ENCODE peak calls at places on chromosomes 7 and 10, in seven cellular contexts. S is RWPE1, U is fibroblast of mammary gland, W is type B pancreatic cell, V is progenitor cell of endocrine pancreas, C is HFFc6, G is GM12865. T is an unnamed sample.

GRCh38 chr7:151003572-151003971 is 12.8 kb downstream of the NOS3 start:
- DNase-seq in S (no peak), G (no peak), V (no peak), U (no peak), C (no peak), W (no peak), T (no peak)

GRCh38 chr10:36451391-36451790 is 674.0 kb upstream of the ANKRD30A start:
- DNase-seq in C (no peak), S (no peak), V (no peak), W (no peak), G (no peak), U (no peak), T (no peak)

GRCh38 chr7:136302049-136302448 is 324.9 kb upstream of the MTPN start:
- DNase-seq in C (no peak), S (no peak), G (no peak), V (no peak), W (no peak), U (no peak), T (no peak)

GRCh38 chr7:132776105-132776504 is 199.8 kb upstream of the PLXNA4 start:
- DNase-seq in W (no peak), S (no peak), U (no peak), C (no peak), G (no peak), V (no peak), T (no peak)

GRCh38 chr10:76432274-76433012 is 1001.0 kb downstream of the LRMDA start:
- DNase-seq in U (peak), S (peak), V (no peak), C (peak), W (no peak), G (no peak), T (no peak)

GRCh38 chr7:27160546-27161213 is 4.2 kb upstream of the HOXA7 start:
- DNase-seq in U (peak), V (peak), C (peak), W (peak), S (no peak), G (peak), T (peak)

GRCh38 chr7:27364344-27364758 is 121.7 kb downstream of the EVX1 start:
- DNase-seq in W (no peak), C (peak), V (no peak), G (no peak), S (peak), U (peak), T (no peak)

GRCh38 chr10:44934416-44935200 is 23.5 kb downstream of the TMEM72 start:
- DNase-seq in V (no peak), S (no peak), C (no peak), U (peak), W (peak), G (no peak), T (no peak)

GRCh38 chr10:30434273-30435067 is 486 bp downstream of the MAP3K8 start:
- DNase-seq in C (peak), S (no peak), G (peak), U (peak), W (peak), V (peak), T (peak)

GRCh38 chr7:157158400-157158799 is 19.7 kb downstream of the UBE3C start:
- DNase-seq in C (no peak), V (no peak), G (no peak), W (no peak), S (no peak), U (no peak), T (no peak)

GRCh38 chr7:157521752-157522151 is 184.9 kb downstream of the DNAJB6 start:
- DNase-seq in W (peak), C (no peak), U (no peak), G (no peak), S (no peak), V (peak), T (no peak)

GRCh38 chr7:16652888-16653287 is 6.9 kb downstream of the BZW2 start:
- DNase-seq in U (no peak), V (no peak), S (peak), G (no peak), W (no peak), C (no peak), T (no peak)

GRCh38 chr7:44665531-44666213 is 59.2 kb downstream of the OGDH start:
- DNase-seq in U (peak), W (no peak), S (no peak), C (peak), G (no peak), V (no peak), T (no peak)

GRCh38 chr10:131858583-131859340 is 42.0 kb upstream of the PPP2R2D start:
- DNase-seq in S (no peak), V (no peak), G (no peak), U (no peak), C (no peak), W (peak), T (no peak)

GRCh38 chr10:33473688-33474087 is 139.2 kb upstream of the NRP1 start:
- DNase-seq in U (no peak), V (no peak), G (no peak), W (no peak), S (no peak), C (no peak), T (no peak)

GRCh38 chr10:86364551-86365345 is 1.8 kb downstream of the GRID1 start:
- DNase-seq in C (no peak), G (no peak), V (peak), W (no peak), U (no peak), S (no peak), T (peak)

GRCh38 chr10:78963074-78964034 is 105.4 kb upstream of the ZMIZ1 start:
- DNase-seq in G (no peak), U (no peak), W (no peak), C (no peak), V (no peak), S (no peak), T (peak)

GRCh38 chr10:126001579-126001978 is 105.2 kb downstream of the FANK1 start:
- DNase-seq in V (no peak), G (no peak), C (no peak), W (no peak), S (no peak), U (no peak), T (no peak)

GRCh38 chr7:68041559-68041958 is 1044.9 kb downstream of the TYW1 start:
- DNase-seq in W (no peak), C (no peak), G (no peak), V (no peak), S (no peak), U (no peak), T (no peak)

GRCh38 chr10:96665306-96665705 is 55.0 kb downstream of the PIK3AP1 start:
- DNase-seq in G (no peak), W (no peak), U (peak), C (peak), S (no peak), V (no peak), T (no peak)

GRCh38 chr7:15457959-15458955 is 103.6 kb downstream of the AGMO start:
- DNase-seq in W (no peak), C (peak), V (no peak), U (no peak), G (no peak), S (no peak), T (no peak)

GRCh38 chr10:46288601-46289206 is 1.9 kb downstream of the ANTXRL start:
- DNase-seq in W (no peak), C (no peak), V (no peak), U (no peak), S (no peak), G (no peak), T (no peak)

GRCh38 chr7:34057956-34058355 is 152.6 kb downstream of the BMPER start:
- DNase-seq in C (no peak), U (no peak), G (no peak), V (no peak), W (no peak), S (no peak), T (no peak)

GRCh38 chr10:92031580-92031979 is 108.0 kb downstream of the BTAF1 start:
- DNase-seq in S (no peak), G (no peak), W (no peak), C (no peak), U (no peak), V (no peak), T (no peak)

GRCh38 chr7:81030472-81030871 is 111.6 kb upstream of the SEMA3C start:
- DNase-seq in U (no peak), V (no peak), C (no peak), G (no peak), W (no peak), S (no peak), T (no peak)
- TF ChIP-seq CTCF in U (no peak), V (no peak), C (no peak), G (no peak), W (no peak), S (no peak), T (no peak)

GRCh38 chr7:113404245-113404644 is 285.9 kb upstream of the SMIM30 start:
- DNase-seq in W (no peak), U (peak), C (no peak), G (peak), S (no peak), V (no peak), T (peak)
- TF ChIP-seq CTCF in W (peak), U (peak), C (peak), G (peak), S (no peak), V (peak), T (peak)

DNA sequence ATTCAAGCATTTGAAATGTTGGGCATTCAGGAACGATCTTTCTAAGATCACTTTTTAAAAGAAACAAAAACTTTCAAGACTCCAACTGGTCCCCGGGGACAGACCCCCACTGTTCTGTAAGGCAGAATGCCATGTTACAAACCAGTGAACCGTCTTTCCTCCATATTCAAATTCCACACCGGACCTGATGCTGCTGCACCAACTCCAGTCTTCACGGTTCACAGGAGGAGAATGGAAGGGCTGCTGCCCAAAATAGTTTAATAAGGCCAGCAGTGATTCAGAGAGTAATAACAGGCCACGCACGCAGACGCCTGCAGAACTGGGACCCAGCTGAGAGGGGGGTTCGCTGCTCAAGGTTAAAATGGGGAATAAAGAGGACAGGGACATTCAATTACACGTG is 47.2 kb downstream of the OSBPL3 start:
- DNase-seq in U (no peak), C (no peak), V (no peak), S (no peak), G (peak), W (no peak), T (no peak)
- TF ChIP-seq CTCF in U (no peak), C (no peak), V (no peak), S (no peak), G (no peak), W (no peak), T (no peak)

GRCh38 chr10:31466313-31466712 is 147.3 kb downstream of the ZEB1 start:
- DNase-seq in G (no peak), C (no peak), V (no peak), W (no peak), S (no peak), U (no peak), T (no peak)

GRCh38 chr10:31464552-31464951 is 145.5 kb downstream of the ZEB1 start:
- DNase-seq in V (no peak), C (no peak), G (no peak), S (no peak), U (no peak), W (no peak), T (no peak)

GRCh38 chr10:31468536-31468859 is 149.5 kb downstream of the ZEB1 start:
- DNase-seq in G (no peak), V (no peak), U (no peak), S (no peak), C (no peak), W (no peak), T (no peak)

DNA sequence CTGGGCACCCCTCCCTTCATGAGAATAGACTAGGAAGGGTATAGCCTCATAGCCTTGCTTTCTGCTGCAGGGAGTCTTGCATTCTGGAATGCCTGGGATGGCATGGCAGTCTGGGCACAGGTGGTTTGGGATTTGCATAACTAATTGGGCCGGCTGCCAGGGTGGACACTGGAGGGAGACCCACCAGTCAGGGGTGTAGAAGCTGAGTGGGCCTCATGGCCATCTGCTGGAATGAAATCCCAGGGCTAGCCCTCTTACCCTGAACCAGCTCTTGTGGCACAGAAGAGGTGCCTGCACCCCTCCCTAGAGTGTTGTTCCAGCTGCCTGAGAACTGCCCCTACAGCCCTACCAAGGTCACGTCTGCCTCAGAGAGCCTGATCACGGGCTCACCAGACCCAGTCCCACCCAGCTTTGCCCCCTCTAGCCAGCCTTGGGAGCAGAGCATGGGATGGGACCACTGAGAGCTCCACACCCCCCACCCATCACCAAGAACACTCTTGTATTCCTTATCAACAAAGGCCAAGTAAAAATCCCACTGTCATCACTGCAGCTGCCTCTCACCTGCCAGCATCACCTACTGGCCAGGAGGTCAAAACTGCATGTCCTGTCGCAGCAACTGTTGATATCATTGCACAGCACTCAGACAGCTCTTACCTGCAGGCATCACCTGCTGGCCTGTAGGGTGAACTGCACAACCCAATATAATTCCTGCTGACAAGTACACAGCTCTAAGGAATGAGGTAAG is 148.9 kb downstream of the ZEB1 start:
- DNase-seq in V (no peak), G (peak), W (no peak), S (no peak), C (no peak), U (no peak), T (no peak)
- TF ChIP-seq CTCF in V (peak), G (peak), W (peak), S (peak), C (peak), U (peak), T (peak)

GRCh38 chr10:31929260-31929985 is 792 bp upstream of the ARHGAP12 start:
- DNase-seq in V (peak), U (peak), G (peak), C (no peak), S (peak), W (peak), T (peak)

GRCh38 chr10:31926765-31927596 is 1.6 kb downstream of the ARHGAP12 start:
- DNase-seq in V (no peak), W (no peak), U (no peak), S (no peak), G (no peak), C (no peak), T (peak)

GRCh38 chr10:31928531-31929259 is at the start of gene ARHGAP12:
- DNase-seq in U (peak), S (peak), G (peak), W (peak), V (peak), C (peak), T (peak)

GRCh38 chr10:31926154-31926553 is 2.5 kb downstream of the ARHGAP12 start:
- DNase-seq in G (no peak), C (no peak), S (no peak), W (no peak), U (peak), V (no peak), T (no peak)

GRCh38 chr10:31927597-31928530 is 767 bp downstream of the ARHGAP12 start:
- DNase-seq in G (peak), C (peak), S (no peak), W (no peak), V (peak), U (peak), T (peak)
- TF ChIP-seq CTCF in G (peak), C (peak), S (peak), W (peak), V (peak), U (peak), T (peak)

GRCh38 chr10:65128277-65128676 is 1607.1 kb downstream of the REEP3 start:
- DNase-seq in U (no peak), V (no peak), C (no peak), G (no peak), S (no peak), W (no peak), T (no peak)

GRCh38 chr10:65133652-65134051 is 1612.5 kb downstream of the REEP3 start:
- DNase-seq in C (no peak), U (no peak), G (no peak), S (no peak), W (no peak), V (no peak), T (no peak)
- TF ChIP-seq CTCF in C (no peak), U (no peak), G (no peak), S (no peak), W (no peak), V (no peak), T (no peak)